ENCODE peak calls at places on chromosomes 11 and 22, in nine cellular contexts. One of them, this sample, is unnamed.

GRCh38 chr11:60950933-60951610 is 904 bp downstream of the SLC15A3 start:
- DNase-seq in fibroblast of pulmonary artery: no peak
- DNase-seq in CD8-positive, alpha-beta T cell: peak
- DNase-seq in cardiac fibroblast: no peak
- DNase-seq in pancreas: no peak
- DNase-seq in glutamatergic neuron: no peak
- DNase-seq in uterus: no peak
- DNase-seq in RWPE1: no peak
- DNase-seq in mucosa of descending colon: peak
- DNase-seq in this sample: no peak

GRCh38 chr11:69218946-69219720 is 63.4 kb downstream of the SMIM38 start:
- DNase-seq in fibroblast of pulmonary artery: no peak
- DNase-seq in CD8-positive, alpha-beta T cell: no peak
- DNase-seq in cardiac fibroblast: no peak
- DNase-seq in pancreas: no peak
- DNase-seq in glutamatergic neuron: no peak
- DNase-seq in uterus: no peak
- DNase-seq in RWPE1: no peak
- DNase-seq in mucosa of descending colon: no peak
- DNase-seq in this sample: no peak

GRCh38 chr22:39469326-39469680 is 12.5 kb downstream of the MGAT3 start:
- DNase-seq in fibroblast of pulmonary artery: no peak
- DNase-seq in CD8-positive, alpha-beta T cell: no peak
- DNase-seq in cardiac fibroblast: no peak
- DNase-seq in pancreas: no peak
- DNase-seq in glutamatergic neuron: no peak
- DNase-seq in uterus: no peak
- DNase-seq in RWPE1: no peak
- DNase-seq in mucosa of descending colon: no peak
- DNase-seq in this sample: no peak

GRCh38 chr11:126434950-126435335 is 79.5 kb downstream of the ST3GAL4 start:
- DNase-seq in fibroblast of pulmonary artery: no peak
- DNase-seq in CD8-positive, alpha-beta T cell: no peak
- DNase-seq in cardiac fibroblast: no peak
- DNase-seq in pancreas: no peak
- DNase-seq in glutamatergic neuron: no peak
- DNase-seq in uterus: no peak
- DNase-seq in RWPE1: no peak
- DNase-seq in mucosa of descending colon: no peak
- DNase-seq in this sample: no peak

GRCh38 chr11:77055056-77055680 is 11.6 kb upstream of the CAPN5 start:
- DNase-seq in fibroblast of pulmonary artery: no peak
- DNase-seq in CD8-positive, alpha-beta T cell: no peak
- DNase-seq in cardiac fibroblast: no peak
- DNase-seq in pancreas: no peak
- DNase-seq in glutamatergic neuron: no peak
- DNase-seq in uterus: no peak
- DNase-seq in RWPE1: no peak
- DNase-seq in mucosa of descending colon: no peak
- DNase-seq in this sample: no peak

GRCh38 chr11:120539681-120540369 is 28.3 kb downstream of the GRIK4 start:
- DNase-seq in fibroblast of pulmonary artery: no peak
- DNase-seq in CD8-positive, alpha-beta T cell: no peak
- DNase-seq in cardiac fibroblast: peak
- DNase-seq in pancreas: no peak
- DNase-seq in glutamatergic neuron: no peak
- DNase-seq in uterus: no peak
- DNase-seq in RWPE1: peak
- DNase-seq in mucosa of descending colon: no peak
- DNase-seq in this sample: no peak

GRCh38 chr11:123480290-123480815 is 50.3 kb downstream of the GRAMD1B start:
- DNase-seq in fibroblast of pulmonary artery: no peak
- DNase-seq in CD8-positive, alpha-beta T cell: no peak
- DNase-seq in cardiac fibroblast: no peak
- DNase-seq in pancreas: no peak
- DNase-seq in glutamatergic neuron: no peak
- DNase-seq in uterus: no peak
- DNase-seq in RWPE1: no peak
- DNase-seq in mucosa of descending colon: no peak
- DNase-seq in this sample: no peak

GRCh38 chr22:36385491-36386350 is 2.0 kb downstream of the MYH9 start:
- DNase-seq in fibroblast of pulmonary artery: no peak
- DNase-seq in CD8-positive, alpha-beta T cell: peak
- DNase-seq in cardiac fibroblast: peak
- DNase-seq in pancreas: peak
- DNase-seq in glutamatergic neuron: no peak
- DNase-seq in uterus: peak
- DNase-seq in RWPE1: peak
- DNase-seq in mucosa of descending colon: no peak
- DNase-seq in this sample: peak

GRCh38 chr11:82899191-82899820 is 924 bp downstream of the PRCP start:
- DNase-seq in fibroblast of pulmonary artery: no peak
- DNase-seq in CD8-positive, alpha-beta T cell: peak
- DNase-seq in cardiac fibroblast: no peak
- DNase-seq in pancreas: no peak
- DNase-seq in glutamatergic neuron: no peak
- DNase-seq in uterus: no peak
- DNase-seq in RWPE1: no peak
- DNase-seq in mucosa of descending colon: no peak
- DNase-seq in this sample: no peak

GRCh38 chr11:65060913-65061408 is 2.6 kb upstream of the NAALADL1 start:
- DNase-seq in fibroblast of pulmonary artery: peak
- DNase-seq in CD8-positive, alpha-beta T cell: no peak
- DNase-seq in cardiac fibroblast: peak
- DNase-seq in pancreas: no peak
- DNase-seq in glutamatergic neuron: no peak
- DNase-seq in uterus: no peak
- DNase-seq in RWPE1: no peak
- DNase-seq in mucosa of descending colon: no peak
- DNase-seq in this sample: no peak

GRCh38 chr22:44309137-44309536 is 3.6 kb downstream of the SHISAL1 start:
- DNase-seq in fibroblast of pulmonary artery: peak
- DNase-seq in CD8-positive, alpha-beta T cell: peak
- DNase-seq in cardiac fibroblast: peak
- DNase-seq in pancreas: no peak
- DNase-seq in glutamatergic neuron: no peak
- DNase-seq in uterus: peak
- DNase-seq in RWPE1: peak
- DNase-seq in mucosa of descending colon: peak
- DNase-seq in this sample: no peak

GRCh38 chr11:79264284-79264683 is 176.5 kb downstream of the TENM4 start:
- DNase-seq in fibroblast of pulmonary artery: peak
- DNase-seq in CD8-positive, alpha-beta T cell: no peak
- DNase-seq in cardiac fibroblast: no peak
- DNase-seq in pancreas: no peak
- DNase-seq in glutamatergic neuron: no peak
- DNase-seq in uterus: no peak
- DNase-seq in RWPE1: no peak
- DNase-seq in mucosa of descending colon: no peak
- DNase-seq in this sample: no peak

GRCh38 chr11:106415510-106415909 is 338.0 kb downstream of the AASDHPPT start:
- DNase-seq in fibroblast of pulmonary artery: no peak
- DNase-seq in CD8-positive, alpha-beta T cell: no peak
- DNase-seq in cardiac fibroblast: no peak
- DNase-seq in pancreas: peak
- DNase-seq in glutamatergic neuron: no peak
- DNase-seq in uterus: no peak
- DNase-seq in RWPE1: no peak
- DNase-seq in mucosa of descending colon: no peak
- DNase-seq in this sample: no peak
- TF ChIP-seq CTCF in fibroblast of pulmonary artery: no peak
- TF ChIP-seq CTCF in CD8-positive, alpha-beta T cell: no peak
- TF ChIP-seq CTCF in cardiac fibroblast: no peak
- TF ChIP-seq CTCF in pancreas: no peak
- TF ChIP-seq CTCF in glutamatergic neuron: no peak
- TF ChIP-seq CTCF in uterus: no peak
- TF ChIP-seq CTCF in RWPE1: no peak
- TF ChIP-seq CTCF in mucosa of descending colon: no peak
- TF ChIP-seq CTCF in this sample: no peak

GRCh38 chr11:108222686-108223448 is at the start of gene ATM:
- DNase-seq in fibroblast of pulmonary artery: peak
- DNase-seq in CD8-positive, alpha-beta T cell: peak
- DNase-seq in cardiac fibroblast: peak
- DNase-seq in pancreas: peak
- DNase-seq in glutamatergic neuron: peak
- DNase-seq in uterus: peak
- DNase-seq in RWPE1: peak
- DNase-seq in mucosa of descending colon: peak
- DNase-seq in this sample: peak

GRCh38 chr11:108218912-108219783 is 3.3 kb downstream of the NPAT start:
- DNase-seq in fibroblast of pulmonary artery: no peak
- DNase-seq in CD8-positive, alpha-beta T cell: no peak
- DNase-seq in cardiac fibroblast: no peak
- DNase-seq in pancreas: no peak
- DNase-seq in glutamatergic neuron: no peak
- DNase-seq in uterus: no peak
- DNase-seq in RWPE1: no peak
- DNase-seq in mucosa of descending colon: no peak
- DNase-seq in this sample: no peak

GRCh38 chr11:108221981-108222685 is at the start of gene NPAT:
- DNase-seq in fibroblast of pulmonary artery: no peak
- DNase-seq in CD8-positive, alpha-beta T cell: peak
- DNase-seq in cardiac fibroblast: no peak
- DNase-seq in pancreas: no peak
- DNase-seq in glutamatergic neuron: peak
- DNase-seq in uterus: no peak
- DNase-seq in RWPE1: no peak
- DNase-seq in mucosa of descending colon: no peak
- DNase-seq in this sample: no peak

GRCh38 chr11:108221401-108221800 is 1.0 kb downstream of the NPAT start:
- DNase-seq in fibroblast of pulmonary artery: peak
- DNase-seq in CD8-positive, alpha-beta T cell: no peak
- DNase-seq in cardiac fibroblast: peak
- DNase-seq in pancreas: no peak
- DNase-seq in glutamatergic neuron: no peak
- DNase-seq in uterus: no peak
- DNase-seq in RWPE1: no peak
- DNase-seq in mucosa of descending colon: no peak
- DNase-seq in this sample: no peak

GRCh38 chr11:108220721-108221346 is 1.6 kb downstream of the NPAT start:
- DNase-seq in fibroblast of pulmonary artery: peak
- DNase-seq in CD8-positive, alpha-beta T cell: no peak
- DNase-seq in cardiac fibroblast: peak
- DNase-seq in pancreas: no peak
- DNase-seq in glutamatergic neuron: no peak
- DNase-seq in uterus: no peak
- DNase-seq in RWPE1: no peak
- DNase-seq in mucosa of descending colon: no peak
- DNase-seq in this sample: no peak
- TF ChIP-seq CTCF in fibroblast of pulmonary artery: no peak
- TF ChIP-seq CTCF in CD8-positive, alpha-beta T cell: no peak
- TF ChIP-seq CTCF in cardiac fibroblast: no peak
- TF ChIP-seq CTCF in pancreas: no peak
- TF ChIP-seq CTCF in glutamatergic neuron: no peak
- TF ChIP-seq CTCF in uterus: no peak
- TF ChIP-seq CTCF in RWPE1: no peak
- TF ChIP-seq CTCF in mucosa of descending colon: no peak
- TF ChIP-seq CTCF in this sample: no peak

GRCh38 chr11:13152736-13153541 is 124.7 kb upstream of the BMAL1 start:
- DNase-seq in fibroblast of pulmonary artery: peak
- DNase-seq in CD8-positive, alpha-beta T cell: no peak
- DNase-seq in cardiac fibroblast: peak
- DNase-seq in pancreas: no peak
- DNase-seq in glutamatergic neuron: no peak
- DNase-seq in uterus: no peak
- DNase-seq in RWPE1: no peak
- DNase-seq in mucosa of descending colon: no peak
- DNase-seq in this sample: no peak
- TF ChIP-seq CTCF in fibroblast of pulmonary artery: peak
- TF ChIP-seq CTCF in CD8-positive, alpha-beta T cell: no peak
- TF ChIP-seq CTCF in cardiac fibroblast: peak
- TF ChIP-seq CTCF in pancreas: peak
- TF ChIP-seq CTCF in glutamatergic neuron: no peak
- TF ChIP-seq CTCF in uterus: no peak
- TF ChIP-seq CTCF in RWPE1: no peak
- TF ChIP-seq CTCF in mucosa of descending colon: no peak
- TF ChIP-seq CTCF in this sample: no peak

DNA sequence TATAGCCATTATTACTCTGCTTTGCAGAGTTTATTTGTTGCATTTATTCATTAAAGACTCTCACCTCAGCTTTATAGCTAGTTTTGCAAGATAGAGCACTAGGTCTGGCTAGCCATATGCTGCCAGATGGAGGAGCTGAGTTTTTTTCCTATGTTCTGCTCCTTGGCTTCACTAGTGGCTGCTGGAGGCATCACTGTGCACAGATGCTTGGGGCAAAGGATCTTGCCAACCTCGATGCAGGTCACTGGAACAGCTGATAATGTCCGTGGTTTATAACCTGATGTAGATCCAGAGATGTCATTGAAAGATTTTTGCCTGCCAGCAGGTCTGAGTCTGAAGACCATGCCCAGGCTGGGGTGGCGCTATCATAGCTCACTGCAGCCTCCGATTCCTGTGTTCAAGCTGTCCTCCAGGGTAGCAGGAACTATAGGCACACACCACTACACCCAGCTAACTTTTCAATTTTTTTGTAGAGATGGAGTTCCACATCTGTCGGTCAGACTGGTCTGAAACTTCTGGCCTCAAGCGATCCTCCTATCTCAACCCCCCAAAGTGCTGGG is 63.2 kb downstream of the PACS1 start:
- DNase-seq in fibroblast of pulmonary artery: no peak
- DNase-seq in CD8-positive, alpha-beta T cell: no peak
- DNase-seq in cardiac fibroblast: no peak
- DNase-seq in pancreas: no peak
- DNase-seq in glutamatergic neuron: no peak
- DNase-seq in uterus: no peak
- DNase-seq in RWPE1: no peak
- DNase-seq in mucosa of descending colon: no peak
- DNase-seq in this sample: no peak
- TF ChIP-seq CTCF in fibroblast of pulmonary artery: no peak
- TF ChIP-seq CTCF in CD8-positive, alpha-beta T cell: no peak
- TF ChIP-seq CTCF in cardiac fibroblast: no peak
- TF ChIP-seq CTCF in pancreas: no peak
- TF ChIP-seq CTCF in glutamatergic neuron: no peak
- TF ChIP-seq CTCF in uterus: no peak
- TF ChIP-seq CTCF in RWPE1: no peak
- TF ChIP-seq CTCF in mucosa of descending colon: no peak
- TF ChIP-seq CTCF in this sample: no peak

This sample was measured in natural killer cell.